ENCODE peak calls at places on chromosomes 5 and 9, in six cellular contexts. R is Peyer's patch, Z is left lung, Y is lung, X is AG04450, O is sigmoid colon. E is an unnamed sample.

GRCh38 chr5:177588413-177588909 is 3.5 kb upstream of the TMED9 start:
- DNase-seq in R (no peak), Z (no peak), Y (no peak), X (no peak), O (no peak), E (no peak)

GRCh38 chr5:76838481-76839261 is 11.1 kb upstream of the S100Z start:
- DNase-seq in R (peak), Z (no peak), Y (no peak), X (no peak), O (no peak), E (no peak)

GRCh38 chr5:68962632-68963484 is 131.0 kb upstream of the SLC30A5 start:
- DNase-seq in R (peak), Z (no peak), Y (peak), X (peak), O (peak), E (no peak)

GRCh38 chr9:135790850-135791249 is 88.9 kb downstream of the KCNT1 start:
- DNase-seq in R (no peak), Z (peak), Y (no peak), X (no peak), O (no peak), E (no peak)

GRCh38 chr5:72790188-72790587 is 26.3 kb upstream of the TNPO1 start:
- DNase-seq in R (no peak), Z (no peak), Y (no peak), X (no peak), O (no peak), E (no peak)

GRCh38 chr9:85046475-85046874 is 376.9 kb downstream of the NTRK2 start:
- DNase-seq in R (no peak), Z (no peak), Y (no peak), X (no peak), O (no peak), E (no peak)

GRCh38 chr5:133109655-133110483 is 58.1 kb downstream of the HSPA4 start:
- DNase-seq in R (peak), Z (no peak), Y (no peak), X (no peak), O (no peak), E (peak)

GRCh38 chr5:148306446-148306845 is 5.8 kb upstream of the SPINK7 start:
- DNase-seq in R (no peak), Z (no peak), Y (no peak), X (no peak), O (no peak), E (no peak)

GRCh38 chr5:135095871-135096270 is 61.8 kb upstream of the PITX1 start:
- DNase-seq in R (peak), Z (no peak), Y (no peak), X (no peak), O (peak), E (no peak)

GRCh38 chr5:177536386-177536785 is 18.0 kb downstream of the FAM193B start:
- DNase-seq in R (no peak), Z (no peak), Y (no peak), X (no peak), O (no peak), E (no peak)

GRCh38 chr5:14946813-14947640 is 75.4 kb upstream of the ANKH start:
- DNase-seq in R (no peak), Z (no peak), Y (no peak), X (no peak), O (no peak), E (no peak)

GRCh38 chr5:139381837-139382361 is 1.2 kb downstream of the SLC23A1 start:
- DNase-seq in R (no peak), Z (no peak), Y (no peak), X (no peak), O (peak), E (no peak)

GRCh38 chr9:136546697-136547481 is 1.0 kb upstream of the NOTCH1 start:
- DNase-seq in R (peak), Z (peak), Y (peak), X (no peak), O (peak), E (peak)

GRCh38 chr5:138654281-138654867 is 79.2 kb upstream of the HSPA9 start:
- DNase-seq in R (peak), Z (peak), Y (no peak), X (peak), O (no peak), E (no peak)

GRCh38 chr5:141258464-141258863 is 13.3 kb downstream of the PCDHB15 start:
- DNase-seq in R (no peak), Z (no peak), Y (no peak), X (no peak), O (no peak), E (no peak)

GRCh38 chr5:170111088-170111796 is 5.5 kb downstream of the FOXI1 start:
- DNase-seq in R (no peak), Z (no peak), Y (no peak), X (no peak), O (peak), E (peak)

GRCh38 chr9:107480386-107480789 is 9.2 kb downstream of the KLF4 start:
- DNase-seq in R (peak), Z (no peak), Y (peak), X (peak), O (peak), E (no peak)

GRCh38 chr5:153223376-153223775 is 267.1 kb upstream of the GRIA1 start:
- DNase-seq in R (no peak), Z (no peak), Y (no peak), X (no peak), O (no peak), E (no peak)

GRCh38 chr9:128503870-128504269 is 649 bp upstream of the GLE1 start:
- DNase-seq in R (no peak), Z (no peak), Y (peak), X (no peak), O (no peak), E (no peak)

GRCh38 chr5:111432828-111433536 is 79.4 kb downstream of the STARD4 start:
- DNase-seq in R (no peak), Z (no peak), Y (no peak), X (no peak), O (no peak), E (no peak)

GRCh38 chr5:12624776-12625560 is 720.7 kb upstream of the CTNND2 start:
- DNase-seq in R (no peak), Z (no peak), Y (no peak), X (no peak), O (no peak), E (no peak)

GRCh38 chr9:64066736-64067368 is 1218.2 kb downstream of the FOXD4L5 start:
- DNase-seq in R (no peak), Z (peak), Y (no peak), X (no peak), O (no peak), E (no peak)

GRCh38 chr9:70639853-70640814 is 225.7 kb upstream of the KLF9 start:
- DNase-seq in R (no peak), Z (no peak), Y (no peak), X (peak), O (no peak), E (no peak)

GRCh38 chr5:154898210-154898609 is 39.8 kb downstream of the CNOT8 start:
- DNase-seq in R (no peak), Z (no peak), Y (no peak), X (no peak), O (no peak), E (peak)

GRCh38 chr5:177249761-177250537 is 53.6 kb downstream of the RAB24 start:
- DNase-seq in R (no peak), Z (no peak), Y (no peak), X (no peak), O (no peak), E (no peak)

GRCh38 chr9:116378873-116379272 is 225.3 kb downstream of the PAPPA start:
- DNase-seq in R (no peak), Z (no peak), Y (no peak), X (no peak), O (no peak), E (no peak)

GRCh38 chr9:89710689-89711088 is 105.9 kb downstream of the GADD45G start:
- DNase-seq in R (peak), Z (no peak), Y (no peak), X (no peak), O (no peak), E (no peak)

GRCh38 chr5:133643365-133643764 is 31.0 kb upstream of the FSTL4 start:
- DNase-seq in R (no peak), Z (no peak), Y (no peak), X (no peak), O (no peak), E (no peak)

GRCh38 chr5:110054240-110054639 is 364.5 kb downstream of the MAN2A1 start:
- DNase-seq in R (peak), Z (no peak), Y (no peak), X (no peak), O (peak), E (peak)

GRCh38 chr5:175383350-175383749 is 60.6 kb downstream of the DRD1 start:
- DNase-seq in R (no peak), Z (no peak), Y (no peak), X (no peak), O (no peak), E (no peak)

GRCh38 chr5:54329731-54330709 is 19.6 kb upstream of the ARL15 start:
- DNase-seq in R (peak), Z (no peak), Y (no peak), X (peak), O (no peak), E (no peak)

GRCh38 chr5:113232246-113232645 is 202.5 kb downstream of the TSSK1B start:
- DNase-seq in R (no peak), Z (no peak), Y (no peak), X (no peak), O (no peak), E (no peak)

GRCh38 chr5:40507095-40507494 is 172.6 kb upstream of the PTGER4 start:
- DNase-seq in R (no peak), Z (no peak), Y (no peak), X (no peak), O (no peak), E (no peak)
- TF ChIP-seq CTCF in R (no peak), Z (no peak), Y (no peak), X (peak), O (no peak), E (no peak)

GRCh38 chr9:12968093-12968492 is 193.3 kb downstream of the LURAP1L start:
- DNase-seq in R (no peak), Z (no peak), Y (no peak), X (no peak), O (peak), E (no peak)

GRCh38 chr9:12973702-12974101 is 198.9 kb downstream of the LURAP1L start:
- DNase-seq in R (no peak), Z (no peak), Y (no peak), X (no peak), O (no peak), E (no peak)

GRCh38 chr9:12975496-12975895 is 200.7 kb downstream of the LURAP1L start:
- DNase-seq in R (no peak), Z (no peak), Y (no peak), X (no peak), O (no peak), E (no peak)

DNA sequence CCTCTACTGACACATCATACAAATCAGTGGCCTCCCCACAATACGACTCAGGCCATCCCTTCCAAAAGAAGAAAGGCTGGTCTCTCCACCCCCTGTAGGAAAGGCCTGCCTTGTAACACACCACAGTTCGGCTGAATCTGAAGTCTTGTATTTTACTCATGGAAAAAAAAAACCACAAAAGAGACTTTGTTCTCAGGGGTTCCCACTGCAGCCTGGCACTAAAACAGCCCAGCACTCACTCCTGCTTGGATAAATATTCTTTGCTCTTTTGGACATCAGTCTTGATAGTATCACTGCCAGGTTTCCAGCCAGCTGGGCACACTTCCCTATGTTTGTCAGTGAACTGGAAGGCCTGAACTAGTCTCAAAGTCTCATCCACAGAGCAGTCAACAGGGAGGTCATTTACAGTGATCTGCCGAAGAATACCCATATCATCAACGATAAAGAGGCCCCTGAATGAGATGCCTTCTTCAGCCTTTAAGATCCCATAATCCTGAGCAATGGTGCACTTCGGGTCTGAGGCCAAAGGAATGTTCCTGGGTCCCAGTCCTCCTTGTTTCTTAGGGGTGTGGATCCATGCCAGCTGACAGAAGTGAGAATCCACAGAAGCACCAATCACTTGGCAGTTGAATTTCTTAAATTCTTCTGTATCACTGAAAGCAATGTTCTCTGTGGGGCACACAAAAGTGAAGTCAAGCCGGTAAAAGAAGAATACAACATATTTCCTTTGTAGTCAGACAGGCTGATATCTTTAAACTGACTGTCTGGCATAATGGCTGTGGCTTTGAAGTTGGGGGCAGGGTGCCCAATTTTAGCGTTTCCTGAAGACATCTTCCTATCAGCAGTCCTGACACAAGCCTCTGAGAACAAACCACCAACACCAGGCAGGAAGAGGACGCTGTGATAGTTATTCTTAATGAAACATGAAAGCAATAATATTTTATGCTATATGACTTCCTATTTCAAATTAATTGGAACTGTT is 198.1 kb downstream of the LURAP1L start:
- DNase-seq in R (no peak), Z (no peak), Y (no peak), X (no peak), O (peak), E (no peak)
- H3K27ac ChIP-seq in R (peak), Z (no peak), Y (no peak), X (no peak), O (peak), E (no peak)

DNA sequence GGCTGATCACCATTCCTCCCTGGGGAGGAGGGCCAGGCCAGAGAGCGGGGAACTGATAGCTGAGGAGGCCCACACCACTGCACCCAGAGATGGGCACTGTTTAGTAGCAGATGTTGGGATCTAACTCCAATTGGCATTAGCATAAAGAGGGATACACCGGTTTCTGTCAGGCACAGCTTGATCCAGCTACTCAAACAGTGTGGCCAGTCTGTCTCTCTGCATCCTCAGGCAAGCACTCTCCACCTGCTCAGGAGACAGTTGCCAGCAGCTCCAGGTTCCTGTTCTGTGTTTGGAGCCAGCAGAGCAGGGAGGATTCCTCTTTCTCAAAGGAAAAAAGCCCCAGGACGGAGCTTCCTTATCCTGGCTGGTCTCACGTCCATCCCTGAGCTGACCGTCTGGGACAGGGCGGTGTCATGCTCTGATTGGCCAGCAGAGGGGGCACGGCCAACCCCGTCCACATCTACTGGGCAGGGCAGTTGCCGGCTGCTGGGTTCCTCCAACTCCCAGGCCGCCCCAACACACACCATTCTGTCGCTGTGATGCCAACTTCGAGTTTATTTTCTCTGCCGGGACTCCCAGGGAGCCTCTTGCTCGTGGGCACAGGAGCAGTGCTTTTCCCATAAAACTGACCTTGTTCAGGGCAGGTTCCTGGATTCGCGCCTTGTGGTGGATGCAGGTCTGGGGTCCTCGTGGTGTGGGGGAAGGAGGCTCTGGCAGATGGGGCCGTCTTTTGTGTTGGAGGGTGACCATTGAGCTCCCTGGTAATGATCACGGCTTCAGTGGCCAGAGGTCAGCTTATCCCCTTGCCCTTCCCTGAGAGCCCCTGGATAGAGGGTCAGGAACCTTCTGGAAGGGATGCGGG is 47.9 kb downstream of the COL5A1 start:
- DNase-seq in R (peak), Z (peak), Y (peak), X (peak), O (peak), E (no peak)
- TF ChIP-seq CTCF in R (peak), Z (peak), Y (peak), X (peak), O (peak), E (peak)

GRCh38 chr5:83831834-83832233 is 111.2 kb upstream of the HAPLN1 start:
- DNase-seq in R (no peak), Z (no peak), Y (no peak), X (no peak), O (no peak), E (no peak)

GRCh38 chr5:83827111-83827541 is 106.5 kb upstream of the HAPLN1 start:
- DNase-seq in R (no peak), Z (no peak), Y (no peak), X (no peak), O (no peak), E (no peak)
- H3K27ac ChIP-seq in R (no peak), Z (no peak), Y (no peak), X (no peak), O (no peak), E (no peak)

GRCh38 chr5:28009526-28010025 is 971.2 kb upstream of the CDH9 start:
- DNase-seq in R (no peak), Z (no peak), Y (no peak), X (no peak), O (no peak), E (no peak)

GRCh38 chr5:28012538-28012937 is 974.2 kb upstream of the CDH9 start:
- DNase-seq in R (no peak), Z (no peak), Y (no peak), X (no peak), O (no peak), E (no peak)

GRCh38 chr5:28017178-28017577 is 978.8 kb upstream of the CDH9 start:
- DNase-seq in R (no peak), Z (no peak), Y (no peak), X (no peak), O (no peak), E (no peak)

DNA sequence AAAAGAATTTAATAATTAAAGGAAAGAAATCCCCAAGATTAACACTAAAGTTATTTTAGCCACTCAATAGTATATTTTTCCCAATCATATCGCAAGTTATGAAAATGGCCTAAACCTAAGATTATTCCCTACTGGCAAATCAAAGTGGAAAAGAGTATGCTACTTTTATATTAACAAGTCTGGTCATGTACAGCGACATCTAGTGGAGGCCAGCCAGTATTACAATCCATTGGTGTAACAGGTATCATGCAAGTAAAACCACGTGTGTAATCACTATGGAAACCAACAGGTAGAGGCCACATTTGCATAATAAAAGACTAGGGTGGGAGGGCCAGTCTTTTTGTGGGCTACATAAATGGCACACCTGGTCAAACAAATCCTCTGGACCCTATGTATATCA is 976.4 kb upstream of the CDH9 start:
- DNase-seq in R (no peak), Z (no peak), Y (no peak), X (no peak), O (no peak), E (no peak)
- TF ChIP-seq CTCF in R (no peak), Z (no peak), Y (no peak), X (peak), O (no peak), E (no peak)

DNA sequence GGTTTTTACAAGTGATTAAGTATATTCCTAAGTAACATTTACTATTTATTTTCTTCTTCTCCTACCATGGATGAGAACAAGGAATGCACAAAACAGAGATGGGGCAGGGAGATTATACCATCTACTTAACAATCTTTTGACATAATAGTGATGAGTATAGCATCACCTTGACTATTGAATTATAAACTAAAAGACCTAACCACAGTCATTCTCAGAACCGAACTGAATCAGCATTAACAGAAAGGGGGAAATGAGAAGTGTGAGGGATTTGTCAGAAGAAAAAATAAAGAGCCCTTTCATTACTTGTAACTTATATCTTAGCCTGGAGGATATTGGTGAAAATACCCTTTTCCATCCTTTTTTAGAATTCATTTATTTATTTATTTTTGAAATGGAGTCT is 21.9 kb downstream of the OR2Y1 start:
- DNase-seq in R (no peak), Z (no peak), Y (no peak), X (no peak), O (no peak), E (no peak)
- H3K27ac ChIP-seq in R (no peak), Z (no peak), Y (no peak), X (no peak), O (no peak), E (no peak)

E was measured in ascending aorta.